ENCODE peak calls at places on chromosomes 3 and 15, in five cellular contexts. O, N, M, A and G are unnamed samples.

GRCh38 chr3:17431004-17431403 is 311.4 kb downstream of the TBC1D5 start:
- DNase-seq in O (no peak), N (peak), M (no peak), A (no peak), G (no peak)

GRCh38 chr15:52780172-52780980 is 9.8 kb downstream of the ONECUT1 start:
- DNase-seq in O (no peak), N (peak), M (no peak), A (peak), G (no peak)

GRCh38 chr15:27342991-27343390 is 372.0 kb downstream of the GABRG3 start:
- DNase-seq in O (no peak), N (no peak), M (no peak), A (no peak), G (no peak)

GRCh38 chr3:197613187-197613586 is 57.4 kb upstream of the BDH1 start:
- DNase-seq in O (no peak), N (no peak), M (no peak), A (no peak), G (no peak)

GRCh38 chr15:89662893-89663673 is 7.8 kb upstream of the KIF7 start:
- DNase-seq in O (peak), N (peak), M (peak), A (peak), G (peak)

GRCh38 chr3:127628426-127628787 is 578 bp upstream of the PODXL2 start:
- DNase-seq in O (no peak), N (no peak), M (no peak), A (no peak), G (no peak)

GRCh38 chr3:116270053-116270452 is 175.2 kb downstream of the LSAMP start:
- DNase-seq in O (no peak), N (peak), M (no peak), A (no peak), G (no peak)

GRCh38 chr3:23263796-23264195 is 60.7 kb downstream of the UBE2E2 start:
- DNase-seq in O (no peak), N (peak), M (no peak), A (no peak), G (no peak)

GRCh38 chr3:57423335-57423734 is 120.8 kb downstream of the DNAH12 start:
- DNase-seq in O (no peak), N (no peak), M (no peak), A (no peak), G (no peak)

GRCh38 chr3:132265008-132265407 is 52.2 kb upstream of the ACP3 start:
- DNase-seq in O (no peak), N (no peak), M (no peak), A (no peak), G (no peak)

GRCh38 chr3:172522871-172523818 is at the start of gene TNFSF10:
- DNase-seq in O (peak), N (no peak), M (peak), A (peak), G (peak)

GRCh38 chr3:84439476-84439875 is 519.3 kb upstream of the CADM2 start:
- DNase-seq in O (no peak), N (no peak), M (no peak), A (no peak), G (no peak)

GRCh38 chr3:194572131-194572789 is 61.0 kb downstream of the TMEM44 start:
- DNase-seq in O (peak), N (peak), M (peak), A (no peak), G (peak)

GRCh38 chr15:50134524-50135024 is 15.5 kb upstream of the ATP8B4 start:
- DNase-seq in O (no peak), N (peak), M (no peak), A (no peak), G (no peak)

GRCh38 chr3:102514241-102514640 is 79.4 kb downstream of the ZPLD1 start:
- DNase-seq in O (no peak), N (no peak), M (no peak), A (no peak), G (no peak)

GRCh38 chr3:14144423-14145075 is 19.7 kb downstream of the TMEM43 start:
- DNase-seq in O (peak), N (peak), M (peak), A (peak), G (peak)

GRCh38 chr3:55203006-55203405 is 275.1 kb upstream of the LRTM1 start:
- DNase-seq in O (no peak), N (peak), M (no peak), A (no peak), G (no peak)

GRCh38 chr3:148648685-148649352 is 48.9 kb upstream of the AGTR1 start:
- DNase-seq in O (no peak), N (peak), M (no peak), A (no peak), G (no peak)

GRCh38 chr15:42053914-42054313 is 33.1 kb upstream of the PLA2G4E start:
- DNase-seq in O (no peak), N (no peak), M (no peak), A (no peak), G (no peak)

GRCh38 chr15:72124218-72124617 is 6.0 kb downstream of the SENP8 start:
- DNase-seq in O (no peak), N (no peak), M (no peak), A (no peak), G (no peak)

GRCh38 chr3:45606991-45607712 is 12.6 kb downstream of the LIMD1 start:
- DNase-seq in O (peak), N (no peak), M (peak), A (peak), G (peak)
- H3K27ac ChIP-seq in O (peak), N (peak), M (peak), A (no peak), G (peak)

GRCh38 chr3:88221726-88222125 is 72.0 kb downstream of the C3orf38 start:
- DNase-seq in O (no peak), N (no peak), M (no peak), A (no peak), G (no peak)

GRCh38 chr3:88222343-88222742 is 72.6 kb downstream of the C3orf38 start:
- DNase-seq in O (no peak), N (no peak), M (no peak), A (no peak), G (no peak)

GRCh38 chr3:88220126-88220525 is 70.4 kb downstream of the C3orf38 start:
- DNase-seq in O (no peak), N (no peak), M (no peak), A (no peak), G (no peak)

DNA sequence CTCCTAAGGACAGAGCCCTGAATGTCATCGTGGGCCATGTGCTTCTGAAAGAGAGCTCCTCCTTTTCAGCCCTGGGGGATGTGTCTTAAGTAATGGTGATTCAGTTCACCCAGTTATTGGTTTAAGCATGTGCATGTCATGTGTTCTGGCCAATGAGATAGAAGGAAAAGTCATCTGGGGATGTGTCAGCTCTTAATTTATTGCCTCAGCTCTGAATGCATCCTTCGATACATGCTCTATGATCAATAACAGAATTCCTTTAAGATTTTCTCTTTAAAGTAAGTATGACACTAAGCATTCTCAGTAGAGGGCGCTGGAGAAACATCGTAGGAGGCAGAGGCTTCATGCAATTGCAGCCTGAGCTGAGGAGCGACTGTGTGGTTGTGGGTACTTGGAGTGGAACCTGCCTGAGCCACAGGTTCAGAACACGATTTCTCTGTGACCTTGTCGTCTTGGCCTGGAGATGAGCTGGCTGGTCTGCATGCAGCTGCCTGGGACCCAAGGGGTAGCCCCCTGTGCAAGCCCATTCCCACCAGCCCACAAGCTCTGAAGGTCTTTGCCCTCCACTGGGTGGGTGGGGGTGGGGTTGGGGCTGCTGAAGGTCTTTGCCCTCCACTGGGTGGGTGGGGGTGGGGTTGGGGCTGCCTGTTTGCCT is 69.5 kb downstream of the C3orf38 start:
- DNase-seq in O (no peak), N (peak), M (no peak), A (peak), G (no peak)
- TF ChIP-seq CTCF in O (no peak), N (peak), M (peak), A (no peak), G (no peak)

DNA sequence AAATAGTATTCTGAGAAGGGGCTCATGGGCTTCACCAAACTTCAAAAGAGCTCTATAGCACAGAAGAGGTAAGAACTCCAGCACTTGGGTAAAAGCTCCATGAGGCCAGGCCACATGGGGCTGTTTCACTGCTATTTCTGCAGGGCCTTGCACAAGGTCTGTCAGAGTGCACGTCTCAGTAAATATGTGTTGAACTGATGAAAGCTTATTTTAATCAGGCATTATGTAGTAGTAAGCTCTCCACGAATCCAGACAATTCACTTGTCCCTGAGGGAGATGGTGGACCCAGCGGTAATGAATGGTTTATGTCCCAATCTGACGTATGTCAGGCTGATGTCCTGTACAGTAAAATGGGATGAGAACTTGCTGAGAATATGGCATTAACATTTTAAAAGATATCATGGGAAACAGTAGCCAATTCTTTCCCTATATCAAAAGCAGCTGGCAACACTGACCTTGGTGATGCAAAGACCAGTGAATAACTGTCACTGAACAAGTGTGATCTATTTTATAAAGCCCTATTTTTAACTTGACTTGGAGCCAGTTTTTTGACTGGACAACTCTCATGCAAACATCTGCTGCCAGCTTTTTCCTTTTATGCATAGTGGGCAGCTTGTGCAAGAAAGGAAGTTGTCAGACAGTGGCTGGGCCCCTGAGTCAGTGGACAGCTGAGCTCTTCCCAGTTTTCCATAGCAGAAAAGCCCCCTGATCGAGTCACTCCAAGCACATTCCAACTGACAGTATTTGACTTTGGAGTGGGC is 519.8 kb upstream of the MDFIC2 start:
- DNase-seq in O (no peak), N (peak), M (no peak), A (no peak), G (no peak)
- H3K27ac ChIP-seq in O (peak), N (no peak), M (no peak), A (no peak), G (peak)

GRCh38 chr3:169660709-169661566 is 2.6 kb downstream of the MECOM start:
- DNase-seq in O (no peak), N (peak), M (no peak), A (no peak), G (no peak)

GRCh38 chr3:169662215-169663070 is 1.1 kb downstream of the MECOM start:
- DNase-seq in O (peak), N (peak), M (peak), A (peak), G (no peak)

GRCh38 chr3:169664034-169664820 is 715 bp upstream of the MECOM start:
- DNase-seq in O (no peak), N (peak), M (no peak), A (no peak), G (no peak)

GRCh38 chr3:169659858-169660614 is 3.5 kb downstream of the MECOM start:
- DNase-seq in O (no peak), N (peak), M (no peak), A (no peak), G (no peak)

DNA sequence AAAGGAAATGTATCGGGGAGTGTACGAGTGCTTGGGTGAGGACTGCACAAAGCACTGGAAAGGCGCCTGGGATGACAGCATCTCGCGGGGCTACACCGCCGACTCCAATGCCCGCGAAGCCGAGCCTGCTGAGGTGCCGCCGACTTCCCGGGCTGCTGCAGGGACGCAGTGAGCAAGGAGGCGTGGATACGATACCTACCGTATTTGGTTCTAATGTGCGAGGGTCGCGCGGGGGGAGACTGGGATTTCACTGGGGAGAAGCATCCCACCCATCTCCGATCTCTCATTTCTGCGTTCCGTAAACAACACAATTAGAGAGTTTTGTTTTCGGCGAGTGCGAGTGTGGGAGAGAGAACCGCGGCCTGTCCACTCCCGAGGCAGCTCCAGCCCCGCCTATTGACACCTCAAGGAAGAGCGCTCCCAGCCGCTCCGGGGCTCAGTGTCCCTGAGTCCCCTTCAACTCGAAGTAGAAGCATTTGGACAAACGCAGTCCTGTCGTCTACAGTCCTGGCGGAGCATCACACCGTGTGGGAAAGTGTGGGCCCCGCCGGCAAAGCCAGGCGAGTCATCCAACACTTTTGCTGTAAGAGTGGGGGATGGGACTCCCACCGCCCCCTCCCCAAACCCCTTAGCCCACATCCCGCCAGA is 1.8 kb downstream of the MECOM start:
- DNase-seq in O (peak), N (peak), M (no peak), A (no peak), G (no peak)
- TF ChIP-seq CTCF in O (no peak), N (no peak), M (no peak), A (no peak), G (no peak)

GRCh38 chr15:67126551-67127333 is 61.3 kb downstream of the SMAD3 start:
- DNase-seq in O (peak), N (no peak), M (no peak), A (no peak), G (no peak)

GRCh38 chr15:67125589-67126502 is 60.4 kb downstream of the SMAD3 start:
- DNase-seq in O (peak), N (peak), M (peak), A (peak), G (peak)

GRCh38 chr15:67127334-67127664 is 61.9 kb downstream of the SMAD3 start:
- DNase-seq in O (peak), N (no peak), M (no peak), A (no peak), G (no peak)

GRCh38 chr15:67124111-67124510 is 58.7 kb downstream of the SMAD3 start:
- DNase-seq in O (peak), N (no peak), M (no peak), A (no peak), G (no peak)

DNA sequence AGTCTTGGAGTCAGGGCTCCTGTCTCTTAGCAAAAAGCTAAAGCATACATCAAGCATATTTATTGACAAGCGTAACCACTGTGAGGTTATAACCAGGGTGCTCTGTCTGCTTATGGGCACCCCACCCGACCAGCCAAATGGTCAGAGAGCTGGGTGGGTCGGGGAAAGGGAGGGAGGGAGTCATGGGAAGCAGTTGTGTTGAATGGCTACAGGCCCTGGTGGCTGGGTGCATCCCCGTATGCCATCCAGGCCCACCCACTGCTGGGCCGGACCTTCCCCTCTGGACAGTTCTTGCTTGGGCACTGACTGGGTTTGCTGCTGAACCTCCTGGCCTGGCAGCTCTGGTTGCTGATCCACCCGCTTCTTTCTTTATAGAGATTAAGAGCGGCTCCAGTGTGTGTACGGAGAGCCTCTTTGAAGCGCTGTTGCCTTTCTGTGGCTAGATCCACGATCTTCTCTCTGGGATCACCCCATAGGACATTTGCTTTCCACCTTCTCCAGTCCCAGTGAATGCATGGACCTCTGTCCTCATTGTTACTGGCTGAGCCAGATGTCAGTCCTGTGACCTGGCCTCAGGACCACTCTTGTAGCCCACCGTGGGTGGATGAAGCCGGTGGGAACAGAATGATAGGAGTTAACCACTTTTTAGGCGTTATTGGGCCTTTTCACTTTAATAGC is 59.6 kb downstream of the SMAD3 start:
- DNase-seq in O (no peak), N (no peak), M (no peak), A (peak), G (no peak)
- H3K27ac ChIP-seq in O (peak), N (peak), M (peak), A (peak), G (peak)

GRCh38 chr3:107412376-107412775 is 35.1 kb downstream of the CCDC54 start:
- DNase-seq in O (no peak), N (peak), M (peak), A (no peak), G (peak)

GRCh38 chr3:107413264-107413663 is 36.0 kb downstream of the CCDC54 start:
- DNase-seq in O (no peak), N (no peak), M (no peak), A (no peak), G (no peak)

GRCh38 chr3:107414325-107414964 is 37.2 kb downstream of the CCDC54 start:
- DNase-seq in O (no peak), N (no peak), M (no peak), A (no peak), G (no peak)

GRCh38 chr3:107416886-107417285 is 39.6 kb downstream of the CCDC54 start:
- DNase-seq in O (no peak), N (peak), M (no peak), A (no peak), G (no peak)

DNA sequence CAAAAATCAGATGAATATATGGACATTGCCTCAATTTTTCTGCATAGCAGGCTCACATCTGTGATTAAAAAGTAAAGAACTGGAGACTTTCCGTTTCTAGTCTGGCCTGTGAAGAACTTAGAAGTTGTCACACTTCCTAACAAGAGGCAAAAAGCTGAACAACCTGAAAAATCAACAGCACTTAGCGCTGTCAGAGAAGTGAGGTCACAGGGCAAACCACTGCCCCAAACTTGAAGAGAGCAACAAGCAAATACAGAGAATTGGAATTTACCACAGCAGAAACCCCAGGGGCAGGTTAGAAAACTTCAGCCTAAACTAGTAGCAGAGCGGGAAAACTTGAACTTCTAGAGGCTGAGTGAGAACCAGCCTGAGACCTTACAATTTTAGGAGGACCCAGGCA is 38.9 kb downstream of the CCDC54 start:
- DNase-seq in O (no peak), N (no peak), M (no peak), A (no peak), G (no peak)
- TF ChIP-seq CTCF in O (no peak), N (no peak), M (no peak), A (no peak), G (no peak)

GRCh38 chr3:189363856-189364255 is 192.1 kb downstream of the TPRG1 start:
- DNase-seq in O (peak), N (peak), M (no peak), A (no peak), G (no peak)

GRCh38 chr3:189365609-189366564 is 194.1 kb downstream of the TPRG1 start:
- DNase-seq in O (no peak), N (peak), M (no peak), A (no peak), G (no peak)

GRCh38 chr3:189360291-189360690 is 188.5 kb downstream of the TPRG1 start:
- DNase-seq in O (no peak), N (no peak), M (no peak), A (no peak), G (no peak)

GRCh38 chr3:189355481-189356201 is 183.9 kb downstream of the TPRG1 start:
- DNase-seq in O (no peak), N (peak), M (no peak), A (no peak), G (no peak)

GRCh38 chr3:189361103-189361835 is 189.5 kb downstream of the TPRG1 start:
- DNase-seq in O (no peak), N (no peak), M (no peak), A (no peak), G (no peak)
- H3K27ac ChIP-seq in O (no peak), N (no peak), M (no peak), A (no peak), G (no peak)